ENCODE peak calls at places on chromosome 12, in six cellular contexts. Z is KBM-7, B is Peyer's patch, H is lung, Q is ELF-1, A is NCI-H1417. X is an unnamed sample.

GRCh38 chr12:26853303-26854027 is 20.5 kb upstream of the ITPR2 start:
- DNase-seq in Z (peak; percentile 79), B (peak; percentile 76), H (peak; percentile 57), Q (peak; percentile 55), A (peak; percentile 76), X (peak; percentile 89)

GRCh38 chr12:20716037-20716436 is 20.9 kb downstream of the SLCO1C1 start:
- DNase-seq in Z (no peak), B (no peak), H (no peak), Q (peak; percentile 3), A (peak; percentile 55), X (peak; percentile 76)

GRCh38 chr12:132345555-132346200 is 16.3 kb upstream of the GALNT9 start:
- DNase-seq in Z (no peak), B (no peak), H (no peak), Q (no peak), A (no peak), X (no peak)

GRCh38 chr12:24111591-24111990 is 162.1 kb upstream of the SOX5 start:
- DNase-seq in Z (no peak), B (no peak), H (no peak), Q (no peak), A (no peak), X (no peak)

GRCh38 chr12:2113501-2113912 is 60.7 kb downstream of the CACNA1C start:
- DNase-seq in Z (no peak), B (no peak), H (no peak), Q (no peak), A (no peak), X (no peak)

GRCh38 chr12:66688836-66689439 is 10.1 kb upstream of the GRIP1 start:
- DNase-seq in Z (peak; percentile 23), B (no peak), H (no peak), Q (peak; percentile 84), A (peak; percentile 94), X (peak; percentile 94)

GRCh38 chr12:104299842-104300481 is 3.6 kb upstream of the EID3 start:
- DNase-seq in Z (no peak), B (no peak), H (no peak), Q (no peak), A (no peak), X (no peak)

GRCh38 chr12:123269395-123269892 is 2.2 kb downstream of the CDK2AP1 start:
- DNase-seq in Z (no peak), B (peak; percentile 67), H (no peak), Q (peak; percentile 56), A (peak; percentile 97), X (peak; percentile 92)

GRCh38 chr12:54184024-54184805 is 4.6 kb downstream of the SMUG1 start:
- DNase-seq in Z (no peak), B (no peak), H (no peak), Q (no peak), A (no peak), X (no peak)

GRCh38 chr12:20262131-20262530 is 106.2 kb upstream of the PDE3A start:
- DNase-seq in Z (no peak), B (no peak), H (no peak), Q (no peak), A (no peak), X (no peak)

GRCh38 chr12:131604146-131604844 is 106.6 kb upstream of the SFSWAP start:
- DNase-seq in Z (peak; percentile 89), B (no peak), H (no peak), Q (no peak), A (no peak), X (no peak)

GRCh38 chr12:27822076-27822712 is 42.2 kb upstream of the MANSC4 start:
- DNase-seq in Z (no peak), B (no peak), H (no peak), Q (no peak), A (no peak), X (peak; percentile 25)

GRCh38 chr12:40107803-40108620 is 2.1 kb upstream of the SLC2A13 start:
- DNase-seq in Z (peak; percentile 9), B (no peak), H (no peak), Q (no peak), A (no peak), X (no peak)

GRCh38 chr12:43289412-43289811 is 262.6 kb downstream of the ADAMTS20 start:
- DNase-seq in Z (no peak), B (no peak), H (no peak), Q (no peak), A (no peak), X (no peak)

GRCh38 chr12:32895688-32896437 is 714 bp downstream of the PKP2 start:
- DNase-seq in Z (peak; percentile 59), B (peak; percentile 77), H (no peak), Q (no peak), A (peak; percentile 76), X (peak; percentile 79)

GRCh38 chr12:15846887-15847286 is 35.3 kb upstream of the STRAP start:
- DNase-seq in Z (no peak), B (no peak), H (no peak), Q (no peak), A (no peak), X (no peak)

GRCh38 chr12:100959481-100959880 is 164.9 kb downstream of the ANO4 start:
- DNase-seq in Z (no peak), B (no peak), H (no peak), Q (peak; percentile 9), A (no peak), X (no peak)

GRCh38 chr12:9340422-9341259 is 132.4 kb upstream of the PZP start:
- DNase-seq in Z (no peak), B (no peak), H (no peak), Q (no peak), A (no peak), X (peak; percentile 49)

GRCh38 chr12:45309826-45310626 is 94.1 kb downstream of the ANO6 start:
- DNase-seq in Z (no peak), B (no peak), H (no peak), Q (no peak), A (no peak), X (no peak)

GRCh38 chr12:127383281-127383680 is 883.7 kb upstream of the TMEM132C start:
- DNase-seq in Z (no peak), B (no peak), H (no peak), Q (no peak), A (no peak), X (no peak)

GRCh38 chr12:10695852-10696251 is 22.0 kb upstream of the STYK1 start:
- DNase-seq in Z (no peak), B (no peak), H (no peak), Q (no peak), A (no peak), X (peak; percentile 44)

GRCh38 chr12:127245437-127245836 is 1021.5 kb upstream of the TMEM132C start:
- DNase-seq in Z (no peak), B (no peak), H (no peak), Q (no peak), A (no peak), X (no peak)

GRCh38 chr12:27566626-27567025 is 42.6 kb downstream of the PPFIBP1 start:
- DNase-seq in Z (no peak), B (no peak), H (no peak), Q (no peak), A (no peak), X (no peak)

GRCh38 chr12:43805149-43805856 is 814 bp downstream of the TWF1 start:
- DNase-seq in Z (no peak), B (no peak), H (no peak), Q (no peak), A (peak; percentile 86), X (no peak)